ENCODE peak calls at places on chromosomes 11 and 22, in seven cellular contexts. X, M, V, K, L, E and A are unnamed samples.

GRCh38 chr11:72098741-72099140 is 4.4 kb downstream of the LAMTOR1 start:
- DNase-seq in X (no peak), M (no peak), V (no peak), K (no peak), L (no peak), E (no peak), A (no peak)

GRCh38 chr22:29310863-29311339 is 4.5 kb downstream of the GAS2L1 start:
- DNase-seq in X (peak; percentile 98), M (peak; percentile 98), V (peak; percentile 91), K (peak; percentile 47), L (peak; percentile 98), E (peak; percentile 43), A (peak; percentile 94)

GRCh38 chr11:65558785-65559509 is 788 bp upstream of the LTBP3 start:
- DNase-seq in X (peak; percentile 32), M (peak; percentile 36), V (no peak), K (no peak), L (peak; percentile 73), E (no peak), A (peak; percentile 78)

GRCh38 chr11:70621241-70621640 is 222.9 kb downstream of the CTTN start:
- DNase-seq in X (no peak), M (no peak), V (no peak), K (no peak), L (no peak), E (no peak), A (no peak)

GRCh38 chr22:44497218-44497903 is 672 bp downstream of the RTL6 start:
- DNase-seq in X (peak; percentile 36), M (peak; percentile 19), V (no peak), K (peak; percentile 9), L (peak; percentile 29), E (no peak), A (peak; percentile 77)

GRCh38 chr22:24146791-24147353 is 34.4 kb upstream of the SUSD2 start:
- DNase-seq in X (peak; percentile 92), M (peak; percentile 58), V (no peak), K (no peak), L (peak; percentile 85), E (no peak), A (no peak)

GRCh38 chr11:75813622-75814039 is 1.4 kb upstream of the UVRAG start:
- DNase-seq in X (no peak), M (peak; percentile 90), V (no peak), K (no peak), L (no peak), E (no peak), A (no peak)

GRCh38 chr11:130209128-130209932 is 49.7 kb downstream of the ST14 start:
- DNase-seq in X (no peak), M (no peak), V (no peak), K (no peak), L (no peak), E (no peak), A (peak; percentile 49)

GRCh38 chr22:48254311-48254873 is 1491.9 kb downstream of the TBC1D22A start:
- DNase-seq in X (no peak), M (no peak), V (no peak), K (no peak), L (no peak), E (no peak), A (peak; percentile 72)

GRCh38 chr22:29145321-29146072 is 60.2 kb upstream of the EMID1 start:
- DNase-seq in X (no peak), M (no peak), V (no peak), K (no peak), L (no peak), E (no peak), A (peak; percentile 66)

GRCh38 chr22:38925571-38926041 is 31.8 kb upstream of the APOBEC3A start:
- DNase-seq in X (no peak), M (peak; percentile 37), V (no peak), K (no peak), L (peak; percentile 30), E (no peak), A (no peak)

GRCh38 chr11:81030186-81030585 is 1589.4 kb upstream of the TENM4 start:
- DNase-seq in X (no peak), M (no peak), V (no peak), K (no peak), L (no peak), E (no peak), A (no peak)

GRCh38 chr11:33258631-33259184 is 1.5 kb downstream of the HIPK3 start:
- DNase-seq in X (no peak), M (peak; percentile 71), V (no peak), K (no peak), L (peak; percentile 72), E (no peak), A (no peak)

GRCh38 chr22:39990688-39991087 is 4.1 kb upstream of the FAM83F start:
- DNase-seq in X (no peak), M (no peak), V (no peak), K (no peak), L (no peak), E (no peak), A (no peak)

GRCh38 chr22:39134366-39135091 is 18.0 kb downstream of the CBX7 start:
- DNase-seq in X (no peak), M (no peak), V (no peak), K (no peak), L (no peak), E (no peak), A (peak; percentile 47)

GRCh38 chr22:23903328-23903971 is 9.3 kb downstream of the MIF start:
- DNase-seq in X (no peak), M (no peak), V (no peak), K (no peak), L (peak; percentile 25), E (no peak), A (no peak)

GRCh38 chr11:62182147-62182869 is 7.7 kb upstream of the SCGB1D1 start:
- DNase-seq in X (no peak), M (no peak), V (no peak), K (no peak), L (no peak), E (no peak), A (no peak)

GRCh38 chr22:25900880-25901279 is 158.9 kb downstream of the MYO18B start:
- DNase-seq in X (no peak), M (no peak), V (no peak), K (peak; percentile 6), L (no peak), E (no peak), A (peak; percentile 28)

GRCh38 chr11:45157247-45158209 is 11.1 kb downstream of the PRDM11 start:
- DNase-seq in X (no peak), M (no peak), V (no peak), K (no peak), L (no peak), E (no peak), A (no peak)

GRCh38 chr11:128518493-128519207 is 68.7 kb downstream of the ETS1 start:
- DNase-seq in X (peak; percentile 43), M (peak; percentile 63), V (no peak), K (no peak), L (peak; percentile 63), E (no peak), A (no peak)

GRCh38 chr22:17232406-17232805 is 13.2 kb upstream of the ADA2 start:
- DNase-seq in X (no peak), M (no peak), V (peak; percentile 24), K (no peak), L (no peak), E (no peak), A (no peak)

GRCh38 chr11:67675058-67675747 is 780 bp upstream of the ALDH3B2 start:
- DNase-seq in X (no peak), M (no peak), V (no peak), K (no peak), L (no peak), E (no peak), A (no peak)

GRCh38 chr11:83317757-83318548 is 31.8 kb upstream of the CCDC90B start:
- DNase-seq in X (no peak), M (no peak), V (no peak), K (no peak), L (no peak), E (no peak), A (peak; percentile 15)

GRCh38 chr11:93160808-93161207 is 37.0 kb downstream of the SLC36A4 start:
- DNase-seq in X (no peak), M (no peak), V (no peak), K (no peak), L (no peak), E (no peak), A (no peak)

GRCh38 chr11:97856666-97857065 is 1164.1 kb upstream of the CNTN5 start:
- DNase-seq in X (no peak), M (no peak), V (peak; percentile 42), K (no peak), L (no peak), E (no peak), A (peak; percentile 1)

GRCh38 chr11:11978792-11979486 is 29.5 kb downstream of the DKK3 start:
- DNase-seq in X (peak; percentile 87), M (peak; percentile 88), V (peak; percentile 55), K (no peak), L (peak; percentile 77), E (no peak), A (no peak)

GRCh38 chr11:65274734-65275682 is 13.2 kb downstream of the POLA2 start:
- DNase-seq in X (peak; percentile 99), M (peak; percentile 99), V (peak; percentile 74), K (peak; percentile 30), L (peak; percentile 94), E (no peak), A (peak; percentile 78)

GRCh38 chr11:120037111-120037510 is 100.8 kb downstream of the TRIM29 start:
- DNase-seq in X (no peak), M (no peak), V (no peak), K (no peak), L (no peak), E (no peak), A (no peak)

GRCh38 chr22:40023226-40023925 is 28.6 kb downstream of the FAM83F start:
- DNase-seq in X (no peak), M (no peak), V (no peak), K (no peak), L (no peak), E (no peak), A (no peak)

GRCh38 chr11:36343436-36343835 is 47.3 kb downstream of the PRR5L start:
- DNase-seq in X (no peak), M (no peak), V (no peak), K (no peak), L (no peak), E (no peak), A (no peak)

GRCh38 chr11:43853766-43854165 is 26.9 kb upstream of the ALKBH3 start:
- DNase-seq in X (no peak), M (peak; percentile 59), V (no peak), K (no peak), L (no peak), E (no peak), A (no peak)

GRCh38 chr11:61327669-61328071 is 5.2 kb downstream of the DDB1 start:
- DNase-seq in X (peak; percentile 23), M (peak; percentile 52), V (no peak), K (no peak), L (no peak), E (no peak), A (no peak)

GRCh38 chr11:105137286-105137685 is 2.3 kb downstream of the CARD18 start:
- DNase-seq in X (no peak), M (peak; percentile 32), V (no peak), K (no peak), L (no peak), E (no peak), A (no peak)

GRCh38 chr11:123062892-123063395 is 1.0 kb upstream of the HSPA8 start:
- DNase-seq in X (peak; percentile 62), M (no peak), V (no peak), K (no peak), L (no peak), E (no peak), A (no peak)